ENCODE peak calls at places on chromosomes 7 and 10, in ten cellular contexts. Q is MM.1S, S is H9, E is mammary epithelial cell, O is IMR-90, N is endodermal cell, D is HCT116, G is neural progenitor cell, F is trophoblast cell, A is adipocyte. M is an unnamed sample.

GRCh38 chr7:149261321-149261828 is 621 bp upstream of the ZNF783 start:
- DNase-seq in Q (peak; percentile 32), S (no peak), E (peak; percentile 76), O (peak; percentile 52), N (no peak), D (no peak), G (peak; percentile 22), F (peak; percentile 54), A (peak; percentile 67), M (no peak)

GRCh38 chr7:158283016-158283974 is 304.3 kb downstream of the PTPRN2 start:
- DNase-seq in Q (no peak), S (peak; percentile 22), E (no peak), O (no peak), N (peak; percentile 26), D (no peak), G (no peak), F (no peak), A (no peak), M (no peak)

GRCh38 chr10:5964736-5965135 is 12.6 kb downstream of the IL15RA start:
- DNase-seq in Q (no peak), S (no peak), E (no peak), O (no peak), N (peak; percentile 36), D (no peak), G (no peak), F (no peak), A (no peak), M (no peak)

GRCh38 chr10:75051308-75051707 is 60.1 kb upstream of the SAMD8 start:
- DNase-seq in Q (no peak), S (no peak), E (no peak), O (no peak), N (peak; percentile 48), D (no peak), G (no peak), F (no peak), A (no peak), M (no peak)

GRCh38 chr7:99729501-99730261 is 5.3 kb downstream of the CYP3A7 start:
- DNase-seq in Q (no peak), S (no peak), E (peak; percentile 83), O (no peak), N (no peak), D (no peak), G (no peak), F (peak; percentile 79), A (peak; percentile 83), M (no peak)

GRCh38 chr10:129285459-129285858 is 181.6 kb upstream of the MGMT start:
- DNase-seq in Q (no peak), S (no peak), E (no peak), O (no peak), N (no peak), D (no peak), G (no peak), F (no peak), A (no peak), M (no peak)

GRCh38 chr10:95289003-95289920 is 1.5 kb downstream of the PDLIM1 start:
- DNase-seq in Q (no peak), S (peak; percentile 60), E (peak; percentile 42), O (no peak), N (peak; percentile 86), D (no peak), G (peak; percentile 40), F (no peak), A (peak; percentile 22), M (no peak)

GRCh38 chr7:110253083-110253482 is 837.8 kb upstream of the LRRN3 start:
- DNase-seq in Q (no peak), S (no peak), E (no peak), O (peak; percentile 18), N (no peak), D (no peak), G (no peak), F (no peak), A (peak; percentile 60), M (no peak)

GRCh38 chr10:29555746-29556481 is 78.9 kb downstream of the SVIL start:
- DNase-seq in Q (no peak), S (no peak), E (peak; percentile 63), O (peak; percentile 85), N (no peak), D (no peak), G (peak; percentile 59), F (peak; percentile 22), A (peak; percentile 78), M (no peak)

GRCh38 chr7:15463801-15464761 is 97.7 kb downstream of the AGMO start:
- DNase-seq in Q (no peak), S (no peak), E (no peak), O (peak; percentile 15), N (no peak), D (no peak), G (no peak), F (no peak), A (peak; percentile 84), M (no peak)

GRCh38 chr7:46848944-46849343 is 733.0 kb downstream of the TNS3 start:
- DNase-seq in Q (no peak), S (no peak), E (no peak), O (peak; percentile 71), N (no peak), D (no peak), G (no peak), F (no peak), A (peak; percentile 27), M (no peak)

GRCh38 chr10:82942572-82943091 is 1067.6 kb downstream of the NRG3 start:
- DNase-seq in Q (no peak), S (no peak), E (no peak), O (no peak), N (no peak), D (no peak), G (no peak), F (no peak), A (peak; percentile 86), M (no peak)

GRCh38 chr10:77919713-77920108 is 6.8 kb downstream of the DLG5 start:
- DNase-seq in Q (no peak), S (no peak), E (peak; percentile 78), O (peak; percentile 90), N (no peak), D (no peak), G (no peak), F (peak; percentile 67), A (peak; percentile 67), M (no peak)

GRCh38 chr10:108591417-108591816 is 1331.9 kb downstream of the XPNPEP1 start:
- DNase-seq in Q (no peak), S (no peak), E (no peak), O (no peak), N (no peak), D (no peak), G (no peak), F (no peak), A (no peak), M (no peak)

DNA sequence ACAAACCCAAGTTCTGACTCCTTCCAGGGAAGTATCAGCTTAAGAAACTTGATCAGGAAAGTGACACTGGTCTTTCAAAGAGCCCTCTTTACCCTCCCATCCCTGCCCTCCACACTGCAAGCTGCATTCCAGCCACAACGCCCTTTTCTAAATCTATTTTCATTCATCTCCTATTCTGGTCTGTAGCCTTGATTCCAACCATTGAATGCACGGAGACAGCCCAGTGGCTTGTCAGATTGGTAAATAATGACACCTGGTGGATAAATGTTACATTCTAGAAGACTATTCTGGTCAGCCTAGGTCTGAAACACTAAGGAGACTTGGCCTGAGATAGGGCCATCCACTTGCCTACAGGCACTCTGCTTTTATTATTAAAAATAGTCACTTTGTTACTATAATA is 20.9 kb downstream of the MORN4 start:
- DNase-seq in Q (peak; percentile 14), S (peak; percentile 51), E (peak; percentile 62), O (peak; percentile 55), N (peak; percentile 72), D (peak; percentile 42), G (peak; percentile 41), F (peak; percentile 30), A (peak; percentile 73), M (no peak)
- H3K9ac ChIP-seq in Q (no peak overlapping the region), S (no peak overlapping the region), E (no peak overlapping the region), O (no peak overlapping the region), N (no peak overlapping the region), D (no peak overlapping the region), G (no peak overlapping the region), F (no peak overlapping the region), A (no peak overlapping the region), M (no peak overlapping the region)

GRCh38 chr10:96578022-96578421 is 8.8 kb downstream of the TM9SF3 start:
- DNase-seq in Q (no peak), S (no peak), E (no peak), O (no peak), N (no peak), D (no peak), G (no peak), F (no peak), A (no peak), M (no peak)
- H3K9ac ChIP-seq in Q (no peak overlapping the region), S (no peak overlapping the region), E (no peak overlapping the region), O (no peak overlapping the region), N (no peak overlapping the region), D (no peak overlapping the region), G (no peak overlapping the region), F (no peak overlapping the region), A (no peak overlapping the region), M (no peak overlapping the region)

GRCh38 chr7:128861957-128862570 is 592 bp upstream of the ATP6V1F start:
- DNase-seq in Q (no peak), S (no peak), E (no peak), O (no peak), N (no peak), D (no peak), G (no peak), F (no peak), A (no peak), M (no peak)

GRCh38 chr7:128858380-128859231 is 4.0 kb upstream of the ATP6V1F start:
- DNase-seq in Q (no peak), S (no peak), E (no peak), O (no peak), N (no peak), D (no peak), G (no peak), F (no peak), A (no peak), M (no peak)

GRCh38 chr7:128862571-128863432 is at the start of gene ATP6V1F:
- DNase-seq in Q (peak; percentile 99), S (peak; percentile 98), E (peak; percentile 97), O (peak; percentile 96), N (peak; percentile 100), D (peak; percentile 95), G (peak; percentile 97), F (peak; percentile 97), A (peak; percentile 98), M (peak; percentile 99)

GRCh38 chr7:128859232-128860157 is 3.2 kb upstream of the ATP6V1F start:
- DNase-seq in Q (peak; percentile 33), S (no peak), E (no peak), O (no peak), N (no peak), D (no peak), G (no peak), F (no peak), A (no peak), M (no peak)

GRCh38 chr7:128860158-128861073 is 2.2 kb upstream of the ATP6V1F start:
- DNase-seq in Q (no peak), S (peak; percentile 50), E (no peak), O (peak; percentile 81), N (peak; percentile 83), D (no peak), G (peak; percentile 27), F (no peak), A (peak; percentile 33), M (no peak)
- H3K9ac ChIP-seq in Q (no peak overlapping the region), S (no peak overlapping the region), E (no peak overlapping the region), O (no peak overlapping the region), N (no peak overlapping the region), D (no peak overlapping the region), G (no peak overlapping the region), F (no peak overlapping the region), A (peak overlapping the region; percentile 40), M (no peak overlapping the region)

DNA sequence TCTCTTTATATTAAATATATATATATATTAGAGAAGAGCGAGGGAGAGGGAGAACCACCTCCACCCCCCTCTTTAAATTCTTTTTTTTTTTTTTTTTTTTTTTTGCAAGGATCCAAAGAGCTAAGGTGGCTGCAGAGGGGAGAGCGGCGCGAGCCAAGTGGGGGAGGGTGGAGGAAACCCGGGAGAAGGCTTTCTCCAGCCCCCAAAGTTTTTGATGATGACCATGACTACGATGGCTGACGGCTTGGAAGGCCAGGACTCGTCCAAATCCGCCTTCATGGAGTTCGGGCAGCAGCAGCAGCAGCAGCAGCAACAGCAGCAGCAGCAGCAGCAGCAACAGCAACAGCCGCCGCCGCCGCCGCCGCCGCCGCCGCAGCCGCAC is 402 bp downstream of the DLX6 start:
- DNase-seq in Q (no peak), S (no peak), E (no peak), O (no peak), N (no peak), D (no peak), G (no peak), F (no peak), A (no peak), M (no peak)
- H3K9ac ChIP-seq in Q (no peak overlapping the region), S (no peak overlapping the region), E (no peak overlapping the region), O (no peak overlapping the region), N (no peak overlapping the region), D (no peak overlapping the region), G (no peak overlapping the region), F (no peak overlapping the region), A (no peak overlapping the region), M (no peak overlapping the region)